ENCODE peak calls at places on chromosomes 1 and 21, in eight cellular contexts. E is GM23248, N is MM.1S, P is PC-3, A is HCT116, G is hepatocyte, H is SK-N-SH, K is GM23338. R is an unnamed sample. For H3K9me2, the result is how much of the 10 kb centered on the place peaks cover.

GRCh38 chr1:153626929-153627796 is at the start of gene S100A13:
- DNase-seq in E (peak), N (no peak), P (peak), A (peak), G (peak), H (no peak), K (peak), R (peak)

GRCh38 chr1:230043102-230043501 is 23.9 kb upstream of the GALNT2 start:
- DNase-seq in E (no peak), N (no peak), P (no peak), A (no peak), G (no peak), H (no peak), K (no peak), R (no peak)

GRCh38 chr1:16491056-16491675 is 22.9 kb downstream of the RNU1-1 start:
- DNase-seq in E (no peak), N (no peak), P (no peak), A (no peak), G (no peak), H (no peak), K (peak), R (no peak)

GRCh38 chr1:150613061-150613920 is 16.1 kb downstream of the ENSA start:
- DNase-seq in E (peak), N (peak), P (peak), A (peak), G (peak), H (no peak), K (no peak), R (peak)

GRCh38 chr1:212700892-212701819 is 1.5 kb upstream of the BATF3 start:
- DNase-seq in E (peak), N (no peak), P (peak), A (no peak), G (peak), H (peak), K (peak), R (peak)

GRCh38 chr21:18153063-18153462 is 91.6 kb upstream of the CHODL start:
- DNase-seq in E (no peak), N (peak), P (no peak), A (no peak), G (no peak), H (no peak), K (no peak), R (no peak)

GRCh38 chr21:45126085-45126687 is 51.8 kb downstream of the ADARB1 start:
- DNase-seq in E (no peak), N (no peak), P (no peak), A (no peak), G (no peak), H (no peak), K (no peak), R (no peak)

GRCh38 chr1:145884675-145885074 is 991 bp downstream of the ANKRD35 start:
- DNase-seq in E (peak), N (no peak), P (no peak), A (no peak), G (no peak), H (no peak), K (no peak), R (no peak)

GRCh38 chr1:23423415-23424170 is 955 bp downstream of the TCEA3 start:
- DNase-seq in E (peak), N (no peak), P (peak), A (no peak), G (peak), H (peak), K (peak), R (no peak)

GRCh38 chr21:26850116-26850643 is 5.0 kb upstream of the ADAMTS1 start:
- DNase-seq in E (peak), N (peak), P (peak), A (peak), G (peak), H (peak), K (peak), R (peak)

GRCh38 chr1:218249757-218250156 is 35.3 kb upstream of the RRP15 start:
- DNase-seq in E (no peak), N (no peak), P (no peak), A (no peak), G (no peak), H (no peak), K (no peak), R (no peak)

GRCh38 chr1:208652300-208653160 is 408.3 kb upstream of the PLXNA2 start:
- DNase-seq in E (peak), N (peak), P (peak), A (peak), G (peak), H (peak), K (peak), R (peak)

GRCh38 chr21:45168522-45168921 is 94.1 kb downstream of the ADARB1 start:
- DNase-seq in E (no peak), N (no peak), P (no peak), A (no peak), G (no peak), H (no peak), K (no peak), R (no peak)

GRCh38 chr1:5514519-5515183 is 477.6 kb downstream of the NPHP4 start:
- DNase-seq in E (peak), N (peak), P (peak), A (peak), G (peak), H (peak), K (peak), R (peak)

GRCh38 chr1:147171399-147172167 is 687 bp downstream of the PRKAB2 start:
- DNase-seq in E (peak), N (peak), P (peak), A (no peak), G (peak), H (peak), K (peak), R (peak)

GRCh38 chr1:119778886-119779560 is 10.3 kb upstream of the HMGCS2 start:
- DNase-seq in E (no peak), N (no peak), P (no peak), A (no peak), G (no peak), H (peak), K (no peak), R (no peak)

GRCh38 chr1:35768350-35769187 is 1.2 kb downstream of the CLSPN start:
- DNase-seq in E (peak), N (no peak), P (no peak), A (no peak), G (no peak), H (peak), K (peak), R (peak)

GRCh38 chr1:46991083-46991923 is 32.2 kb upstream of the CYP4X1 start:
- DNase-seq in E (peak), N (peak), P (peak), A (peak), G (peak), H (no peak), K (peak), R (peak)

GRCh38 chr21:20570824-20571232 is 427.4 kb upstream of the NCAM2 start:
- DNase-seq in E (no peak), N (no peak), P (peak), A (no peak), G (peak), H (no peak), K (peak), R (no peak)

GRCh38 chr1:68363346-68363745 is 86.4 kb downstream of the RPE65 start:
- DNase-seq in E (no peak), N (no peak), P (peak), A (no peak), G (no peak), H (no peak), K (no peak), R (no peak)

GRCh38 chr1:94729287-94729686 is 90.9 kb upstream of the SLC44A3 start:
- DNase-seq in E (peak), N (no peak), P (peak), A (no peak), G (no peak), H (no peak), K (no peak), R (no peak)

GRCh38 chr1:22711071-22711470 is 432 bp downstream of the EPHB2 start:
- DNase-seq in E (peak), N (no peak), P (no peak), A (no peak), G (peak), H (peak), K (peak), R (no peak)

GRCh38 chr1:204161609-204162497 is 4.3 kb downstream of the REN start:
- DNase-seq in E (no peak), N (no peak), P (peak), A (no peak), G (no peak), H (no peak), K (no peak), R (no peak)

GRCh38 chr1:12372180-12372579 is 142.3 kb downstream of the VPS13D start:
- DNase-seq in E (no peak), N (no peak), P (peak), A (no peak), G (no peak), H (no peak), K (no peak), R (no peak)

GRCh38 chr1:34412597-34413392 is 236.1 kb downstream of the C1orf94 start:
- DNase-seq in E (no peak), N (no peak), P (no peak), A (no peak), G (no peak), H (no peak), K (peak), R (no peak)

GRCh38 chr1:34418166-34418565 is 241.5 kb downstream of the C1orf94 start:
- DNase-seq in E (no peak), N (no peak), P (no peak), A (no peak), G (no peak), H (no peak), K (no peak), R (no peak)

GRCh38 chr1:34409689-34410229 is 233.1 kb downstream of the C1orf94 start:
- DNase-seq in E (no peak), N (no peak), P (no peak), A (no peak), G (no peak), H (no peak), K (no peak), R (no peak)

GRCh38 chr1:34419662-34420061 is 243.0 kb downstream of the C1orf94 start:
- DNase-seq in E (peak), N (no peak), P (no peak), A (no peak), G (no peak), H (peak), K (peak), R (no peak)

DNA sequence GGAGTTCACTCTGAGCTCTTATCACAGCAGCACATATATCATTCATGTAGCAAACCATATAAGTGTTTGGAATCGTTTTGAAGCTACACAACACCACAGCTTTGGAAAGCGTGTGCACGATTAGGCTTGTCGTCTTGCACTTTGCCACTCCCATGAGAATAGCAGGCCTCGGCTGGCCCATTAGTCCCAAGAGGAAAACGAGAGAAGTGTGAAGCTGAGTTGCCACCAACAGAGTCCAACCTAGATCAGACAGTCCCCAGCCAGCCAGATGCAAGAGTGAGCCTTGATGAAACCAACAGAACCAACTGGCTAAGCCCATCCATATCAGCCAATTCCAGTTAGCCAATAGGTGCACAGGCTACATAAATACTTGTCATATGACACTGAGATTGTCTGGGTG is 238.4 kb downstream of the C1orf94 start:
- DNase-seq in E (no peak), N (no peak), P (no peak), A (no peak), G (no peak), H (no peak), K (no peak), R (no peak)
- TF ChIP-seq EZH2phosphoT487 in E (no peak), N (no peak), P (no peak), A (no peak), G (no peak), H (no peak), K (no peak), R (no peak)

GRCh38 chr1:109623601-109624161 is 4.0 kb downstream of the AMPD2 start:
- DNase-seq in E (peak), N (no peak), P (no peak), A (no peak), G (no peak), H (peak), K (no peak), R (no peak)
- H3K27ac ChIP-seq in E (no peak), N (no peak), P (no peak), A (no peak), G (peak), H (no peak), K (no peak), R (peak)

GRCh38 chr1:234408757-234409156 is 35.5 kb downstream of the COA6 start:
- DNase-seq in E (no peak), N (no peak), P (no peak), A (no peak), G (no peak), H (no peak), K (no peak), R (no peak)
- H3K9me2 ChIP-seq in E (under half), N (under half), P (under half), A (under half), G (under half), H (under half), K (under half), R (under half)

GRCh38 chr21:38626311-38626710 is 128.0 kb upstream of the ERG start:
- DNase-seq in E (no peak), N (no peak), P (no peak), A (no peak), G (no peak), H (no peak), K (no peak), R (no peak)

GRCh38 chr21:38631676-38632075 is 133.4 kb upstream of the ERG start:
- DNase-seq in E (peak), N (no peak), P (no peak), A (no peak), G (no peak), H (no peak), K (no peak), R (no peak)

GRCh38 chr21:38628426-38628825 is 130.1 kb upstream of the ERG start:
- DNase-seq in E (no peak), N (no peak), P (no peak), A (no peak), G (no peak), H (no peak), K (peak), R (no peak)

GRCh38 chr21:38637161-38637560 is 138.9 kb upstream of the ERG start:
- DNase-seq in E (peak), N (no peak), P (no peak), A (no peak), G (no peak), H (no peak), K (no peak), R (no peak)

GRCh38 chr21:38631171-38631570 is 132.9 kb upstream of the ERG start:
- DNase-seq in E (peak), N (no peak), P (no peak), A (no peak), G (no peak), H (no peak), K (no peak), R (no peak)
- TF ChIP-seq EZH2phosphoT487 in E (no peak), N (no peak), P (no peak), A (no peak), G (no peak), H (no peak), K (no peak), R (no peak)

GRCh38 chr1:21293537-21294265 is 3.4 kb upstream of the ECE1 start:
- DNase-seq in E (no peak), N (peak), P (no peak), A (no peak), G (no peak), H (no peak), K (no peak), R (peak)
- H3K27ac ChIP-seq in E (peak), N (peak), P (no peak), A (peak), G (peak), H (no peak), K (no peak), R (peak)

GRCh38 chr1:166819982-166820381 is 19.3 kb upstream of the POGK start:
- DNase-seq in E (no peak), N (no peak), P (no peak), A (no peak), G (no peak), H (no peak), K (no peak), R (no peak)
- H3K9me2 ChIP-seq in E (under half), N (under half), P (under half), A (under half), G (under half), H (under half), K (under half), R (under half)

GRCh38 chr1:224114787-224115175 is 870 bp downstream of the FBXO28 start:
- DNase-seq in E (peak), N (no peak), P (peak), A (no peak), G (peak), H (peak), K (peak), R (no peak)
- TF ChIP-seq EZH2phosphoT487 in E (no peak), N (no peak), P (no peak), A (no peak), G (no peak), H (no peak), K (no peak), R (no peak)

DNA sequence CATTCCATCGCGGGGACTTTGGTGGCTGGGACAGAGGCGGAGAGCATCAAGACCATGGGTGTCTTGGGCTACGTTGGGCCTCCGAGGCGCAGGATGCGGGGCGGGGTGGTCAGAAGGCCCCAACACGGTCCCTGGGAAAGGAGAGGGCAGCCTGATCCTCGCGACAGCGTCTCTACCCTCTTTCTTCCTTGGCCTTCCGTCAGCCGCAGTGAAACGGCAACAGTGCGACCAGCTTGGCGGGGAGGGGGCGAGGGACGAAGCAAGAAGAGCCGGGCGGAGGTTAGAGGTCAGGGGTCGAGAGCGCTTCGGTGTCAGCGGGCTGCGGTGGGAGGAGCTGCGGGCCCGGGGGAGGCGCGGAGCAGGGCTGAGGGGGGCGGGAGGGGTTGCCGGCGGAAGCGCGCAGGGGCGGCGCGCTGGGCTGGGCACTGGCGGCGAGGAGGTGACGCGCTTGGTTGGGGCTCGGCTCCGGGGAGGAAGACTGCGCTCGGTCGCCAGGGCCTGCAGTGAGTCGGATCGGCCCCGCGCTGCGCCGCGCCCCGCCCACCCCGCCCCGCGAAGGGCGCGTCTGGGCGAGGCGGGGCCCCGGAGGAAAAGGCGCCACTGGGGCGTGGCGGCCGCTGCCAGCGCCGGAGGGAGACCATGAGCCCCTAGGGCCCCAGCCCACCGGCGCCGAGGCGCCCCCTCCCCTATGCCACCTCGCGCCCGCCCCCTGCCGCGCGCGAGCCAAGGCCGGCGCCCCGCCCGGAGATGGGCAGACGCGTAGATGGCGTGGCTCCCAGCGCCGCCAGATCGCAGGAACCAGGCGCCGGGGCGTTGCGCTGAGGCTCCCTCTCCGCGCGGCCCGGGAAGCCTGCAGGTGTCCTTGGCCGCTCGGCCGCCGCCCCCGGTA is at the start of gene KCNC4:
- DNase-seq in E (peak), N (peak), P (peak), A (peak), G (peak), H (peak), K (peak), R (peak)
- H3K27ac ChIP-seq in E (peak), N (peak), P (no peak), A (peak), G (peak), H (no peak), K (peak), R (peak)